ENCODE peak calls at places on chromosomes 3 and 15, in five cellular contexts. One of them, this sample, is unnamed.

GRCh38 chr3:33209357-33209756 is 9.3 kb downstream of the SUSD5 start:
- DNase-seq in fibroblast of lung: no peak
- DNase-seq in fibroblast of pulmonary artery: no peak
- DNase-seq in K562: no peak
- DNase-seq in BE2C: no peak
- DNase-seq in this sample: no peak

GRCh38 chr3:114379266-114379665 is 85.4 kb downstream of the TIGIT start:
- DNase-seq in fibroblast of lung: no peak
- DNase-seq in fibroblast of pulmonary artery: no peak
- DNase-seq in K562: no peak
- DNase-seq in BE2C: no peak
- DNase-seq in this sample: no peak

GRCh38 chr3:160665784-160666526 is 11.0 kb upstream of the ARL14 start:
- DNase-seq in fibroblast of lung: peak
- DNase-seq in fibroblast of pulmonary artery: peak
- DNase-seq in K562: no peak
- DNase-seq in BE2C: no peak
- DNase-seq in this sample: peak

GRCh38 chr3:9876991-9877390 is 3.1 kb downstream of the CIDEC start:
- DNase-seq in fibroblast of lung: no peak
- DNase-seq in fibroblast of pulmonary artery: no peak
- DNase-seq in K562: no peak
- DNase-seq in BE2C: no peak
- DNase-seq in this sample: no peak

GRCh38 chr3:170690133-170690981 is 104.5 kb upstream of the SLC7A14 start:
- DNase-seq in fibroblast of lung: peak
- DNase-seq in fibroblast of pulmonary artery: peak
- DNase-seq in K562: peak
- DNase-seq in BE2C: peak
- DNase-seq in this sample: no peak

GRCh38 chr3:126962756-126963155 is 20.2 kb upstream of the PLXNA1 start:
- DNase-seq in fibroblast of lung: no peak
- DNase-seq in fibroblast of pulmonary artery: no peak
- DNase-seq in K562: no peak
- DNase-seq in BE2C: no peak
- DNase-seq in this sample: no peak

GRCh38 chr3:38114052-38114874 is 22.7 kb downstream of the ACAA1 start:
- DNase-seq in fibroblast of lung: no peak
- DNase-seq in fibroblast of pulmonary artery: no peak
- DNase-seq in K562: no peak
- DNase-seq in BE2C: no peak
- DNase-seq in this sample: no peak

GRCh38 chr3:162141232-162141631 is 644.6 kb downstream of the OTOL1 start:
- DNase-seq in fibroblast of lung: peak
- DNase-seq in fibroblast of pulmonary artery: peak
- DNase-seq in K562: no peak
- DNase-seq in BE2C: no peak
- DNase-seq in this sample: peak

GRCh38 chr3:189941125-189941524 is 179.6 kb downstream of the P3H2 start:
- DNase-seq in fibroblast of lung: no peak
- DNase-seq in fibroblast of pulmonary artery: no peak
- DNase-seq in K562: no peak
- DNase-seq in BE2C: no peak
- DNase-seq in this sample: no peak

GRCh38 chr15:87508086-87508485 is 748.5 kb downstream of the NTRK3 start:
- DNase-seq in fibroblast of lung: no peak
- DNase-seq in fibroblast of pulmonary artery: no peak
- DNase-seq in K562: no peak
- DNase-seq in BE2C: no peak
- DNase-seq in this sample: no peak

GRCh38 chr3:64342940-64343691 is 117.8 kb upstream of the PRICKLE2 start:
- DNase-seq in fibroblast of lung: peak
- DNase-seq in fibroblast of pulmonary artery: peak
- DNase-seq in K562: no peak
- DNase-seq in BE2C: no peak
- DNase-seq in this sample: peak

GRCh38 chr3:56055616-56056350 is 412.5 kb downstream of the ERC2 start:
- DNase-seq in fibroblast of lung: no peak
- DNase-seq in fibroblast of pulmonary artery: no peak
- DNase-seq in K562: no peak
- DNase-seq in BE2C: no peak
- DNase-seq in this sample: no peak
- TF ChIP-seq CTCF in fibroblast of lung: no peak
- TF ChIP-seq CTCF in fibroblast of pulmonary artery: no peak
- TF ChIP-seq CTCF in K562: no peak
- TF ChIP-seq CTCF in BE2C: no peak
- TF ChIP-seq CTCF in this sample: no peak

GRCh38 chr15:28098360-28098765 is 752 bp downstream of the OCA2 start:
- DNase-seq in fibroblast of lung: no peak
- DNase-seq in fibroblast of pulmonary artery: no peak
- DNase-seq in K562: no peak
- DNase-seq in BE2C: no peak
- DNase-seq in this sample: no peak
- H3K4me3 ChIP-seq in fibroblast of lung: no peak
- H3K4me3 ChIP-seq in fibroblast of pulmonary artery: no peak
- H3K4me3 ChIP-seq in K562: no peak
- H3K4me3 ChIP-seq in BE2C: no peak
- H3K4me3 ChIP-seq in this sample: peak

GRCh38 chr15:75307778-75308390 is 25.2 kb downstream of the GOLGA6D start:
- DNase-seq in fibroblast of lung: no peak
- DNase-seq in fibroblast of pulmonary artery: peak
- DNase-seq in K562: peak
- DNase-seq in BE2C: peak
- DNase-seq in this sample: no peak
- TF ChIP-seq CTCF in fibroblast of lung: no peak
- TF ChIP-seq CTCF in fibroblast of pulmonary artery: peak
- TF ChIP-seq CTCF in K562: peak
- TF ChIP-seq CTCF in BE2C: peak
- TF ChIP-seq CTCF in this sample: peak

GRCh38 chr3:48107227-48107626 is 81.0 kb downstream of the CDC25A start:
- DNase-seq in fibroblast of lung: no peak
- DNase-seq in fibroblast of pulmonary artery: no peak
- DNase-seq in K562: no peak
- DNase-seq in BE2C: no peak
- DNase-seq in this sample: no peak

GRCh38 chr3:48118322-48118721 is 69.9 kb downstream of the CDC25A start:
- DNase-seq in fibroblast of lung: no peak
- DNase-seq in fibroblast of pulmonary artery: no peak
- DNase-seq in K562: no peak
- DNase-seq in BE2C: no peak
- DNase-seq in this sample: no peak

GRCh38 chr3:48110463-48110862 is 77.8 kb downstream of the CDC25A start:
- DNase-seq in fibroblast of lung: no peak
- DNase-seq in fibroblast of pulmonary artery: no peak
- DNase-seq in K562: no peak
- DNase-seq in BE2C: no peak
- DNase-seq in this sample: no peak

DNA sequence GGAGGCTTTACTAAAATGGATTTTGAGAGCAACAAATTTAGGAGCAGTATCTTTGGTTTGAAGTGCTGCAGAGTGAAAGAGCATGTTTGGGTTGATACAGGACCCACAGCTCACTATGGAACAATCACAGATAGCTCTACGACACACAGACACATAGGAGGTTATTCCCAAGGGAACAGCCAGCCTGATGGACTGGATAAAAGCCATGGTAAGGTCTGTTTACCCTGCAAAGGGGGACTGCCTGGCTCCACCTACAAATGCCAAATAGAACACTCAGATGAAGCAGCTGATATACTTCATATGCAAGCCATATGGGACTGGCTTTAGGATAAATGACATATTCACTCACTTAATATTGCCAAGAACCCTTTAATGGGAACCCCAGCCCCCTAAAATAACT is 75.4 kb downstream of the CDC25A start:
- DNase-seq in fibroblast of lung: no peak
- DNase-seq in fibroblast of pulmonary artery: no peak
- DNase-seq in K562: no peak
- DNase-seq in BE2C: peak
- DNase-seq in this sample: no peak
- H3K4me3 ChIP-seq in fibroblast of lung: no peak
- H3K4me3 ChIP-seq in fibroblast of pulmonary artery: no peak
- H3K4me3 ChIP-seq in K562: no peak
- H3K4me3 ChIP-seq in BE2C: peak
- H3K4me3 ChIP-seq in this sample: no peak